ENCODE peak calls at places on chromosomes 1 and 21, in four cellular contexts. One of them, this sample, is unnamed.

GRCh38 chr1:185735667-185736105 is 1.5 kb downstream of the HMCN1 start:
- DNase-seq in GM12878: no peak
- DNase-seq in K562: no peak
- DNase-seq in GM12891: no peak
- DNase-seq in this sample: no peak

GRCh38 chr1:182080955-182081582 is 19.6 kb upstream of the ZNF648 start:
- DNase-seq in GM12878: no peak
- DNase-seq in GM12891: peak
- DNase-seq in K562: peak
- DNase-seq in this sample: peak

GRCh38 chr1:2134604-2135307 is 59.8 kb downstream of the FAAP20 start:
- DNase-seq in K562: no peak
- DNase-seq in GM12891: no peak
- DNase-seq in GM12878: no peak
- DNase-seq in this sample: no peak

GRCh38 chr1:64631346-64632052 is 113.4 kb upstream of the RAVER2 start:
- DNase-seq in GM12878: no peak
- DNase-seq in GM12891: no peak
- DNase-seq in K562: no peak
- DNase-seq in this sample: no peak

GRCh38 chr1:67307251-67308060 is at the start of gene IL12RB2:
- DNase-seq in GM12891: peak
- DNase-seq in GM12878: no peak
- DNase-seq in K562: no peak
- DNase-seq in this sample: no peak

GRCh38 chr1:105172803-105173202 is 1423.1 kb downstream of the AMY1C start:
- DNase-seq in K562: no peak
- DNase-seq in GM12878: no peak
- DNase-seq in GM12891: no peak
- DNase-seq in this sample: no peak

GRCh38 chr1:100443739-100444571 is 91.6 kb downstream of the CDC14A start:
- DNase-seq in GM12878: peak
- DNase-seq in GM12891: no peak
- DNase-seq in K562: no peak
- DNase-seq in this sample: no peak

GRCh38 chr1:55374801-55375616 is 159.8 kb upstream of the USP24 start:
- DNase-seq in GM12878: no peak
- DNase-seq in GM12891: no peak
- DNase-seq in K562: no peak
- DNase-seq in this sample: no peak

GRCh38 chr1:115089443-115090340 is at the start of gene TSPAN2:
- DNase-seq in K562: peak
- DNase-seq in GM12891: peak
- DNase-seq in GM12878: no peak
- DNase-seq in this sample: no peak

DNA sequence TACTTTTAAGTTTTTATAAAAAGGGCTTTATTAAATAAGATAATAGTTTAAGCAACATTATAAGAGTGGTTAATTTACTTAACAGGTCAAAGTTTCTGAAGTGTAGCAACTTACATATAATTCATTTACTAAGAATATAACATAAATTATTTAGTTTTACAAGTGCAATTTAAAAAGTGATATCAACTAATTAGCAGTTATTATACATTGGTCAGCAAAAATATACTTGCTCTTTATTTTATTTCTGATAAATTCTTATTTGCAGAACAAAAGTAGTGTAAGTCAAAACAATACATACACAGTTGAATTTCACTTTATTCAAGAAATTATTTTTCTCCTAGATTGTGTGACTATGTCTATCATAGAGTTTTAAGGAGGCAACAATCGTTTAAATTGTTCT is 215.6 kb downstream of the SPATA17 start:
- DNase-seq in K562: no peak
- DNase-seq in GM12878: no peak
- DNase-seq in GM12891: no peak
- DNase-seq in this sample: no peak
- TF ChIP-seq SPI1 in K562: no peak
- TF ChIP-seq SPI1 in GM12878: no peak
- TF ChIP-seq SPI1 in GM12891: no peak
- TF ChIP-seq SPI1 in this sample: no peak

GRCh38 chr21:33214056-33214455 is 15.7 kb upstream of the IFNAR2 start:
- DNase-seq in GM12878: no peak
- DNase-seq in K562: no peak
- DNase-seq in GM12891: no peak
- DNase-seq in this sample: no peak

GRCh38 chr21:33217168-33217567 is 12.6 kb upstream of the IFNAR2 start:
- DNase-seq in GM12878: no peak
- DNase-seq in K562: no peak
- DNase-seq in GM12891: no peak
- DNase-seq in this sample: no peak

GRCh38 chr21:33219961-33220360 is 9.8 kb upstream of the IFNAR2 start:
- DNase-seq in K562: no peak
- DNase-seq in GM12891: no peak
- DNase-seq in GM12878: no peak
- DNase-seq in this sample: no peak

DNA sequence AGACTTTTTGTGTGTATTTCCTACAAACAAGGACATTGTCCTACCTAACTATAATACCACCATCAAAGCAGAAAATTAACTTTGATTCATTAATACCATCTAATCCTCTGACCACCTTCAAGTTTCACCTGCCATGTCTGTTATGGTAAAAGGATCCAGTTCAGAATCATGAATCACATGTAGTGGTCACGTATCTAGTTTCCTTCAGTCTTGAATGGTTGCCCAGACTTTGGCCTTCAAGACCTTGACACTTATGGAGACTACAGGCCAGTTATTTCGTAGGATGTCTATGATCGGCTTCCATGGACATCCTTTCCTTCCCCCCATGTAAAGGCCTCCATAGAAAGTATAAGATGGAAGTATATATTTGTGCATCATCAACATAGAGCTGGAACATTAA is 10.4 kb upstream of the IFNAR2 start:
- DNase-seq in GM12891: no peak
- DNase-seq in GM12878: no peak
- DNase-seq in K562: no peak
- DNase-seq in this sample: no peak
- TF ChIP-seq SPI1 in GM12891: no peak
- TF ChIP-seq SPI1 in GM12878: no peak
- TF ChIP-seq SPI1 in K562: no peak
- TF ChIP-seq SPI1 in this sample: no peak

GRCh38 chr1:18941221-18942141 is 15.0 kb downstream of the IFFO2 start:
- DNase-seq in GM12878: no peak
- DNase-seq in GM12891: no peak
- DNase-seq in K562: no peak
- DNase-seq in this sample: no peak
- TF ChIP-seq SPI1 in GM12878: no peak
- TF ChIP-seq SPI1 in GM12891: no peak
- TF ChIP-seq SPI1 in K562: no peak
- TF ChIP-seq SPI1 in this sample: peak

GRCh38 chr1:173052681-173053196 is 2.0 kb upstream of the TNFSF18 start:
- DNase-seq in GM12878: no peak
- DNase-seq in K562: no peak
- DNase-seq in GM12891: no peak
- DNase-seq in this sample: no peak
- TF ChIP-seq SPI1 in GM12878: no peak
- TF ChIP-seq SPI1 in K562: no peak
- TF ChIP-seq SPI1 in GM12891: no peak
- TF ChIP-seq SPI1 in this sample: no peak

DNA sequence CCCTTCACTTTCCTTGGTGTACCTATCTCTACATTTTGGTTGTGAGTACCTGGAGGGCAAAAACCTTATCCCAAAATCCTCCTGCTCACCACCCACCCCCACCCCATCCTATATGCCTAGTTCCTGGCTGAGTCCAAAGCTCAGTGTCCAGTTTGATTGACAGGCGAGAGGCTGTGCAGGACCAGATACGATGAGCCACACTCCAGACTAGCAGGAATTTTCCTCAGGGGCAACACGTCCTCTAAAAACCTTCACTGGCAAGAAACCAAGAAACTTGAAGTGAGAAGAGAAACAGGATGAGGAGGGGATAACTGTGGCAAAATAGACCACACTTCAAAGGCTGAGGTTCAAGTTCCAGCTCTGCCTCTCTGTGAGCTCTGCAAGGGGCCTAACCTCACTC is 1.1 kb upstream of the SLAMF8 start:
- DNase-seq in GM12891: no peak
- DNase-seq in K562: no peak
- DNase-seq in GM12878: no peak
- DNase-seq in this sample: no peak
- TF ChIP-seq SPI1 in GM12891: no peak
- TF ChIP-seq SPI1 in K562: no peak
- TF ChIP-seq SPI1 in GM12878: no peak
- TF ChIP-seq SPI1 in this sample: no peak